ENCODE peak calls at places on chromosomes 16 and 17, in eight cellular contexts. U is right atrium auricular region, E is body of pancreas, K is choroid plexus epithelial cell, Q is RWPE1, H is GM12865, P is neural crest cell, A is IMR-90. G is an unnamed sample.

GRCh38 chr17:63421681-63422645 is 24.1 kb downstream of the CYB561 start:
- DNase-seq in U (no peak), E (no peak), K (no peak), Q (no peak), H (no peak), P (no peak), A (no peak), G (no peak)

GRCh38 chr17:78891406-78892061 is 11.5 kb downstream of the CEP295NL start:
- DNase-seq in U (no peak), E (peak), K (no peak), Q (no peak), H (no peak), P (no peak), A (no peak), G (no peak)

GRCh38 chr17:62671553-62671952 is 44.1 kb downstream of the MRC2 start:
- DNase-seq in U (no peak), E (peak), K (no peak), Q (peak), H (no peak), P (no peak), A (no peak), G (no peak)

GRCh38 chr16:80347900-80348299 is 192.9 kb upstream of the DYNLRB2 start:
- DNase-seq in U (peak), E (peak), K (peak), Q (no peak), H (no peak), P (no peak), A (no peak), G (no peak)

GRCh38 chr16:58500329-58501241 is 642 bp downstream of the NDRG4 start:
- DNase-seq in U (no peak), E (no peak), K (no peak), Q (no peak), H (no peak), P (no peak), A (no peak), G (peak)

GRCh38 chr16:85403693-85404092 is 209.4 kb upstream of the GSE1 start:
- DNase-seq in U (no peak), E (no peak), K (no peak), Q (no peak), H (no peak), P (no peak), A (no peak), G (peak)

GRCh38 chr17:82065638-82066303 is at the start of gene DUS1L:
- DNase-seq in U (no peak), E (peak), K (peak), Q (peak), H (peak), P (peak), A (peak), G (peak)

GRCh38 chr17:82599674-82600661 is 48.3 kb downstream of the WDR45B start:
- DNase-seq in U (no peak), E (no peak), K (no peak), Q (no peak), H (peak), P (no peak), A (no peak), G (no peak)

GRCh38 chr17:45364531-45365390 is 47.9 kb upstream of the MAP3K14 start:
- DNase-seq in U (no peak), E (no peak), K (peak), Q (no peak), H (no peak), P (no peak), A (peak), G (no peak)

GRCh38 chr16:86874141-86874540 is 295.8 kb downstream of the FOXL1 start:
- DNase-seq in U (no peak), E (no peak), K (peak), Q (peak), H (peak), P (peak), A (no peak), G (no peak)

GRCh38 chr16:3070608-3071111 is 5.2 kb downstream of the IL32 start:
- DNase-seq in U (no peak), E (no peak), K (no peak), Q (no peak), H (no peak), P (no peak), A (no peak), G (no peak)

GRCh38 chr16:84888450-84888849 is 68.7 kb downstream of the CRISPLD2 start:
- DNase-seq in U (no peak), E (no peak), K (no peak), Q (peak), H (no peak), P (no peak), A (no peak), G (no peak)

GRCh38 chr16:351804-352520 is 561 bp downstream of the AXIN1 start:
- DNase-seq in U (no peak), E (peak), K (no peak), Q (no peak), H (peak), P (no peak), A (no peak), G (no peak)

GRCh38 chr17:59230765-59231164 is 10.5 kb downstream of the GDPD1 start:
- DNase-seq in U (no peak), E (no peak), K (no peak), Q (no peak), H (no peak), P (no peak), A (no peak), G (no peak)

GRCh38 chr17:2034806-2035548 is 5.0 kb downstream of the DPH1 start:
- DNase-seq in U (no peak), E (no peak), K (no peak), Q (no peak), H (no peak), P (no peak), A (peak), G (no peak)

GRCh38 chr16:22191966-22192260 is 14.2 kb upstream of the EEF2K start:
- DNase-seq in U (no peak), E (peak), K (peak), Q (no peak), H (peak), P (no peak), A (peak), G (no peak)

GRCh38 chr16:22191089-22191965 is 14.8 kb upstream of the EEF2K start:
- DNase-seq in U (peak), E (peak), K (peak), Q (peak), H (peak), P (peak), A (peak), G (peak)

GRCh38 chr16:22189473-22190168 is 16.5 kb upstream of the EEF2K start:
- DNase-seq in U (peak), E (peak), K (peak), Q (no peak), H (peak), P (no peak), A (peak), G (peak)

GRCh38 chr16:22188595-22189442 is 17.3 kb upstream of the EEF2K start:
- DNase-seq in U (peak), E (peak), K (peak), Q (peak), H (peak), P (peak), A (peak), G (peak)

DNA sequence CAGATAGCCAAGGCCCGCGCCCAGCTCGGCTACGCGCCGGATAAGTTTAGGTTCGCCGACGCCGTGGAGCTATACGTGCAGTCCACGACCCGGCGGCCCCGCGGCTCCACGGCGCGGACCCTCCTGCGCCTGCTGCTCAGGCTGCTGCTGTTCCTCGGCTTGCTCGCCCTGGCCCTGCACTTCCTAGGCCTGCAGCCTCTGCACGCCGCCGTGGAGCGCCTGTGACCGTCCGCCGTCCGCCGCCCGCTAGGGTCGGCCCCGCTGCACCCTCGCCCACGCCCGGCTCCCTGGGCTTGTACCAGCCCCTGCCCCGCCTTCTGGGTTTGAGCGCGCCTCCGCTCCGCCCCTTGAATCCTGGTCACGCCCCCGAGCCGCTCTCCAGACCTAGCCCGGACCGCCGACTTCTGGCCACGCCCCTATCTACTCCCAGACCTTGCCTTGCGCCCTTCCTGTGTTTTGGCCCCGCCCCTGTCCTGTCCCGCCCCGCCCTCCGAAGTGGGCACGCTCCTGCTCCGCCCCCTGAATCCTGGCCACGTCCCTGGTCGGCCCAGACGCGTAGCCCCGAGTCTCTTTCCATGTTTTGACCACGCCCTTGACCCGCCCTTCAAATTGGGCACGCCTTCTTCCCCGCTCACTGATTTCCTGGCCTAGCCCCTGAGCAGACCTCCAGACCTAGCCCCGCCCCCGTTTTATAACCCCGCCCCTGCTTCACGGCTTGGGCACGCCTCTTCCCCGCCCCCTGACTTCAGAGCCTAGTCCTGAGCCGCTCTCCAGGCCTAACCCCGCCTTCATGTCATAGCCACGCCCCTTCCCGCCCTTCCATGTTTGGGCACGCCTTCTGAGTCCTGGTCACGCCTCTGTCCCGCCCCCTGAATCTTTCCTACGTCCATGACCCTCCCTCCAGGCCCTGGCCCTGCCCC is 15.6 kb upstream of the EEF2K start:
- DNase-seq in U (peak), E (peak), K (peak), Q (peak), H (peak), P (peak), A (peak), G (peak)
- TF ChIP-seq CTCF in U (no peak), E (no peak), K (no peak), Q (no peak), H (no peak), P (no peak), A (no peak), G (no peak)

DNA sequence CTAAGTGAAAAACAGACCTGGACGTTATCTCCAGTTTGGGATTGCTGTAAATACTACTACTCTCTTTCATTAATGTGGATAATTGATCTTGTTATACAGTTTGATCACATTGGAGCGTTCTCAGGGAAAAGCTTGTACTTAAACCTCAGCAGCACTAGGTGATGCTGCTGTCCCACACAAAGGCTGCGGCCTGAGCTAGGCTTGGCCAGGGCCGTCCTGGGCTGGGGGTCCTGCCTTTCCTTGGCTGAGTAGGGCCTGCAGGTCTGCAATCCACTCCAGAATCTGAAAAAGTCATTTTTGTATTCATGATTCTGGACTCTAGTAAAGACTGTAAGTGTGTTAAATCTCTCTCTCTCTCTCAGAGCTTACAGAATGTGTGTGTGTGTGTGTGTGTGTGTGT is 23.7 kb upstream of the PMFBP1 start:
- DNase-seq in U (no peak), E (no peak), K (peak), Q (no peak), H (no peak), P (peak), A (no peak), G (no peak)
- TF ChIP-seq CTCF in U (no peak), E (no peak), K (peak), Q (no peak), H (no peak), P (peak), A (no peak), G (no peak)

GRCh38 chr16:51812945-51813344 is 661.9 kb upstream of the SALL1 start:
- DNase-seq in U (no peak), E (no peak), K (no peak), Q (no peak), H (no peak), P (no peak), A (no peak), G (no peak)

GRCh38 chr16:51814617-51815016 is 663.5 kb upstream of the SALL1 start:
- DNase-seq in U (no peak), E (no peak), K (no peak), Q (no peak), H (no peak), P (no peak), A (no peak), G (no peak)

GRCh38 chr16:51815527-51815926 is 664.5 kb upstream of the SALL1 start:
- DNase-seq in U (no peak), E (no peak), K (no peak), Q (no peak), H (no peak), P (no peak), A (peak), G (no peak)

GRCh38 chr16:51816929-51817328 is 665.9 kb upstream of the SALL1 start:
- DNase-seq in U (no peak), E (no peak), K (peak), Q (no peak), H (no peak), P (no peak), A (peak), G (no peak)

DNA sequence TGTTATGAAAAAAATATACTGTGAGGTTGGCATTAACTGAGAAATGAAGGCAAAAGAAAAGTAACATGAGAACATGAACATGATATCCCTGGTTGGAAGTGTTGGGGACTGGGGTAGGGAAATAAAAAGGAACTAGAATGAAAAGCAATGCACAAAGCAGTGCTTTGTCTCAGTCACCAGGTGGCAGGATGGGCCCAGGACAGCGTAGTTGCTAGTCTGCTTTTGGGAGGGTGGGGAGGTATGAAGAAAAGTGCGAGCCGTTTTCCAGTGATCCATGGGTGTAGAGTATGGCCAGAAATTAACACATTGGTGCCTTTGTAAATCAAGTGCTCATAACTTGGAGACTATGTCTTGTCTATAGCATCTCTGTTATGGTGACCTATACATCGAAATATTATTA is 662.5 kb upstream of the SALL1 start:
- DNase-seq in U (no peak), E (no peak), K (no peak), Q (no peak), H (no peak), P (no peak), A (no peak), G (no peak)
- TF ChIP-seq CTCF in U (no peak), E (no peak), K (peak), Q (no peak), H (no peak), P (peak), A (peak), G (no peak)

GRCh38 chr16:1615761-1616160 is 3.6 kb downstream of the CRAMP1 start:
- DNase-seq in U (no peak), E (no peak), K (peak), Q (no peak), H (no peak), P (no peak), A (peak), G (no peak)
- TF ChIP-seq CTCF in U (no peak), E (no peak), K (no peak), Q (no peak), H (no peak), P (no peak), A (no peak), G (no peak)

DNA sequence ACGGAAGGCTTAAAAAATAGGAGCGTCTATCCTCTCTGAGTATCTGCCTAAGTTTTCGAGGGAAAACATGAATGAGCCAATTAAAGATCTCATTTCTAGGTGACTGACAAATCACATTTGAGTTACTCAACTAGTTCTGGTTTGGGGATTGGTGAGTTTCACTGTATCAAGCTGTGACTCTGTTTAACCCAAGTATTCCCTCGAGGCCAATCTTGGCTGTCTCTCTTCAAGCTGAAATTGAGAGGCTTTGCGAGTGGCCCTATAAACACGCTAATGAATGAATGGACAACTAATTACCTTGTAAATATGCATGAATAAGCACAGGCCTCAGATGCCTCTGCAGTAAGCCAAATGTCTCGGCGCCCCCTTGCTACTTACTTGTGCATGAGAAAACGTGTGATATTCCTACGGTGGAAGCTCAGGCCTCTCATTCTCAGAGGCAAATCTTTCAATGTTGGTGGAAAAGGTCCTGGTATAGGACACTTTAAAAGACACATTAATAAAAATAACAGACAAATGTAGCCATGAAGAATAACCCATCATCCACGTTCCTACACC is 450.2 kb upstream of the PSMD7 start:
- DNase-seq in U (no peak), E (no peak), K (no peak), Q (no peak), H (no peak), P (no peak), A (no peak), G (no peak)
- TF ChIP-seq CTCF in U (no peak), E (no peak), K (no peak), Q (no peak), H (no peak), P (no peak), A (no peak), G (no peak)

DNA sequence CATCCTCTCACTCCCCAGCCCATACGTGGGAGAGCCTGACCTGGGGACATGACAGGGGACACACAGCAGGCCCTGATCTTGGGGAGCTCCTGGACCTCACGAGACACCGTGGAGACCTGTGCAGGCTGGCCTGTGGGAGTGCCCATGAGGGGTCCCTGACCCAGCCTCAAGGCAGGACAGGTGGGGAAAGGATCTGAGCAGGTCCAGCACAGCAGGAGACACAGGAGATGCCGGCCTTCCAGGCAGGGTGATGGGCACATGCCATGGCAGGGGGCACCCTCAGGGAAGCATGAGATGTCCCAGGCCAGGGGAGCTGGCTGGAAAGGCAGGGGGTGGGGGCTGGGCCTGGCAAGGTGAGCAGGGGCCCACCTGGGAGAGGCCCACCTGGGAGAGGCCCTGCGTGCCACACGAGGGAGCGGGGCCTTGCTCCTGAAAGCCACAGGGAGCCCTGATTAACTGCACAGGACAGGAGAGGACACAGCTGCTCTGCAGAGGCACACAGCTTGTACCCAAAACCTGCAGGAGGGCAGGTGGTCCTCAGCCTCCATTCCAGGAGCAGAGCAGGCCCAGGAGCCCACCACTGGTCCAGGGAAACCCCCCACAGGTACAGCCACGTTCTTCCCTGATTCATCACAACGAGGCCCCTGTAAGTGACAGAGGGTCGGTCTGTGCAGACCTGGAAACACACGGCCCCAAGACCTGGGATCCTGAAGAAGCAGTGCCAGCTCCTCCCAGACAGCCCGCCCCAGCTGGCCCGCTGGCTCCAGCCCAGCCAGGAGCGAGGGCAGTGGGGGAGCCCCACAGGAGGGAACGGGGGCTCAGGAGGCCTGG is 26.6 kb upstream of the KRT17 start:
- DNase-seq in U (no peak), E (no peak), K (no peak), Q (no peak), H (no peak), P (no peak), A (no peak), G (no peak)
- TF ChIP-seq CTCF in U (no peak), E (no peak), K (no peak), Q (no peak), H (no peak), P (no peak), A (no peak), G (no peak)

DNA sequence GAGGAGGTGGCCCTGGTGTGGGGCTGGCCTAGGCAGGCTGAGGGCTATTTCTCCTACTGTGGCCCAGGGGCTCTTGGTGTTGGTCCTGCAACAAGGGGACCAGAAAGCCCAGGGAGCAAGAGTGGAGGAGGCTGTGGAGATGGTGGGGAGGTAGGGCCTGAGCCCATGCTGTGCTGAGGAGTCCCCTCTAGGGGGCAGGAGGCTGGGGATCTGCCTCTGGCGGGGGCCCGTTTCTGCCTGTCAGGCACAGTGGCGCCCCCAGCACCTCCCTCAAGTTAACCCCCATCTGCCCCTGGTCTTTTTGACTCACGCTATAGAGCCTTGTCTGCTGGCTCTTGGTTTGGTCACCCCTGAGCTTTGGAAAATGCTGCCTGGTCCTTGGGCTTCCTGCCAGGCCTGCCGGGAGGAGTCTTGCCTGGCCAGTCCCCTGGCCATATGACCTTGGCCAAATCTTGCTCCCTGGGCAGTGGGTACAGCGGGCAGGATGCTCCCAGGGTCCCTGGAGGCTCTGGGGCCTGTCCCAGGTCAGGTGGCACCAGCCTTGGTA is 5.9 kb downstream of the BAIAP2 start:
- DNase-seq in U (no peak), E (no peak), K (no peak), Q (no peak), H (peak), P (no peak), A (no peak), G (no peak)
- TF ChIP-seq CTCF in U (no peak), E (no peak), K (peak), Q (peak), H (peak), P (peak), A (peak), G (no peak)

GRCh38 chr17:74748279-74748528 is 224 bp upstream of the NHERF1 start:
- DNase-seq in U (no peak), E (no peak), K (no peak), Q (no peak), H (no peak), P (no peak), A (no peak), G (no peak)

GRCh38 chr17:74746922-74747321 is 1.5 kb upstream of the NHERF1 start:
- DNase-seq in U (no peak), E (peak), K (no peak), Q (no peak), H (no peak), P (no peak), A (no peak), G (no peak)

GRCh38 chr17:74749262-74750038 is 1.0 kb downstream of the NHERF1 start:
- DNase-seq in U (no peak), E (peak), K (no peak), Q (no peak), H (no peak), P (no peak), A (no peak), G (no peak)

GRCh38 chr17:74750039-74750326 is 1.6 kb downstream of the NHERF1 start:
- DNase-seq in U (no peak), E (no peak), K (no peak), Q (no peak), H (no peak), P (no peak), A (no peak), G (no peak)

GRCh38 chr17:74748529-74749261 is at the start of gene NHERF1:
- DNase-seq in U (peak), E (peak), K (peak), Q (peak), H (peak), P (peak), A (peak), G (peak)
- TF ChIP-seq CTCF in U (no peak), E (peak), K (peak), Q (peak), H (no peak), P (peak), A (peak), G (no peak)